ENCODE peak calls at places on chromosomes 2 and 18, in five cellular contexts. M is A549, P is GM12878, R is GM23338, F is SK-N-SH. Q is an unnamed sample.

GRCh38 chr18:73979742-73980141 is 167.9 kb downstream of the FBXO15 start:
- DNase-seq in M (no peak), P (no peak), R (no peak), F (no peak), Q (no peak)

GRCh38 chr2:135998842-135999241 is 13.4 kb upstream of the DARS1 start:
- DNase-seq in M (no peak), P (no peak), R (no peak), F (no peak), Q (no peak)

GRCh38 chr2:23760746-23761145 is 166.2 kb downstream of the ATAD2B start:
- DNase-seq in M (peak), P (no peak), R (peak), F (peak), Q (no peak)

GRCh38 chr2:120308038-120308910 is 37.7 kb upstream of the INHBB start:
- DNase-seq in M (no peak), P (peak), R (no peak), F (no peak), Q (no peak)

GRCh38 chr18:58046087-58046793 is 2.2 kb downstream of the NEDD4L start:
- DNase-seq in M (no peak), P (no peak), R (peak), F (no peak), Q (no peak)

GRCh38 chr2:38581193-38582147 is 21.3 kb downstream of the HNRNPLL start:
- DNase-seq in M (no peak), P (peak), R (peak), F (peak), Q (no peak)

GRCh38 chr2:17813742-17814458 is 2.4 kb upstream of the MSGN1 start:
- DNase-seq in M (no peak), P (peak), R (no peak), F (no peak), Q (no peak)

GRCh38 chr2:130252880-130253645 is 54.8 kb upstream of the TUBA3E start:
- DNase-seq in M (peak), P (no peak), R (peak), F (peak), Q (no peak)

GRCh38 chr2:74834806-74835755 is 1.2 kb downstream of the HK2 start:
- DNase-seq in M (peak), P (no peak), R (peak), F (peak), Q (no peak)

GRCh38 chr18:48929951-48930713 is 20.6 kb downstream of the SMAD7 start:
- DNase-seq in M (peak), P (no peak), R (peak), F (peak), Q (no peak)

GRCh38 chr2:2621855-2622254 is 290.8 kb upstream of the MYT1L start:
- DNase-seq in M (no peak), P (no peak), R (no peak), F (no peak), Q (no peak)

GRCh38 chr2:2620604-2621003 is 289.5 kb upstream of the MYT1L start:
- DNase-seq in M (no peak), P (no peak), R (no peak), F (no peak), Q (no peak)

GRCh38 chr2:2623939-2624338 is 292.9 kb upstream of the MYT1L start:
- DNase-seq in M (no peak), P (no peak), R (no peak), F (no peak), Q (no peak)

GRCh38 chr2:2619995-2620394 is 288.9 kb upstream of the MYT1L start:
- DNase-seq in M (no peak), P (no peak), R (no peak), F (no peak), Q (no peak)
- TF ChIP-seq REST in M (no peak), P (no peak), R (no peak), F (no peak), Q (no peak)

DNA sequence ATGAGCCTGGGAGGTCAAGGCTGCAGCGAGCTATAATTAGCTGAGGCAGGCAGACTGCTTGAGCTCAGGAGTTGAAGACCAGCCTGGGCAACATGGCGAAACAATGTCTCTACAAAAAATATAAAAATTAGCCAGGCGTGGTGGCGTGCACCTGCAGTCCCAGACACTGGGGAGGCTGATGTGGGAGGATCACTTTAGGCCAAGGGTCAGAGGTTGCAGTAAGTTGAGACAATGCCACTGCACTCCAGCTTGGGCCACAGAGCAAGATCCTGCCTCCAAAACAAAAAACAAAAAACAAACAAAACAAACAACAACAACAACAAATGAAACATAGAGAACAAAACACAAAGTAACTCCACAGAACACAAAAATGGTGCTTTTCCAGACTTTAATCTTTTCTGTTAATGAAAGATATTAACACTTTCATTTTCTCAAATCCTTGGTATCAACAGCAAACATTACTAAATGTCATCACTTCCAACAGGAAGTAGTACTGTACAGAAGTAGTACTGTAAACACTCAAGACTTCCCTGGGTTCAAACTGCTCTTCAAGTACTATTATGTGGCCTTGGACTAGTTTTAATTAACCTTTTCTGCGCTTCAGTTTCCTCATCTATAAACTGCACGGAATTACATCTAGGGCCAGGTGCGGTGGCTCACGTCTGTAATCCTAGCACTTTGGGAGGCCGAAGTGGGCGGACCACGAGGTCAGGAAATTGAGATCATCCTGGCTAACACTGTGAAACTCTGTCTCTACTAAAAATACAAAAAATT is 27.9 kb downstream of the PUM2 start:
- DNase-seq in M (no peak), P (no peak), R (no peak), F (no peak), Q (no peak)
- TF ChIP-seq REST in M (no peak), P (no peak), R (no peak), F (no peak), Q (no peak)

GRCh38 chr18:55002261-55002660 is 43.0 kb upstream of the CCDC68 start:
- DNase-seq in M (no peak), P (no peak), R (no peak), F (no peak), Q (no peak)
- TF ChIP-seq REST in M (no peak), P (no peak), R (no peak), F (no peak), Q (no peak)

GRCh38 chr18:77110400-77110799 is 22.2 kb downstream of the MBP start:
- DNase-seq in M (no peak), P (no peak), R (peak), F (no peak), Q (no peak)
- TF ChIP-seq REST in M (no peak), P (no peak), R (no peak), F (no peak), Q (no peak)

GRCh38 chr18:22152093-22152492 is 17.3 kb upstream of the GATA6 start:
- DNase-seq in M (no peak), P (no peak), R (no peak), F (no peak), Q (no peak)
- TF ChIP-seq REST in M (peak), P (peak), R (peak), F (peak), Q (peak)

DNA sequence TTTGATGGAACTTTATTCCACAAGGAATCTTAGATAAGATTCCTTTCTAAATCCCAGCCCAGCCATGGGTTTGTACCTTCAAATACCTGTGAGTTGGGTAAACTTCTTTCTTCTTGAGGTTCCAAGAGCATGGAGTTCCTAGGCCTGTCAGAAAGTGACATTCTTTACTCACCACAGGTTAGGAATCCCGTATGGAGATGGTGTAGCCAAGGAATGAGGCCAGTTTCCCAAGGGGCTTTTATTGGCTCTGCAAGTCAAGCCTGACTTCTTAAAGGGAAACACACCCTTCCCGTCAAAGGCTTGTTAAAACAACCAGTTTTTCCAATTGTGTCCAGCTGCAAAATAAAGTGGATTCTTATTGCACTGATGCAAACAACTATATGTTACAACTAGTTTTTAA is 45.8 kb downstream of the STK17B start:
- DNase-seq in M (no peak), P (no peak), R (peak), F (no peak), Q (no peak)
- TF ChIP-seq REST in M (no peak), P (no peak), R (no peak), F (no peak), Q (no peak)

GRCh38 chr2:69244889-69245288 is 142.1 kb downstream of the GFPT1 start:
- DNase-seq in M (no peak), P (no peak), R (no peak), F (no peak), Q (no peak)
- TF ChIP-seq REST in M (no peak), P (no peak), R (no peak), F (no peak), Q (no peak)